ENCODE peak calls at places on chromosomes 13 and 19, in six cellular contexts. One of them, this sample, is unnamed.

GRCh38 chr19:35404879-35405622 is 34.2 kb downstream of the GPR42 start:
- DNase-seq in cardiac muscle cell: no peak
- DNase-seq in stomach: peak; percentile 37
- DNase-seq in adipocyte: peak; percentile 32
- DNase-seq in Peyer's patch: no peak
- DNase-seq in CD4-positive, CD25-positive, alpha-beta regulatory T cell: no peak
- DNase-seq in this sample: peak; percentile 73

GRCh38 chr13:62684359-62684758 is 1268.7 kb upstream of the PCDH20 start:
- DNase-seq in Peyer's patch: no peak
- DNase-seq in stomach: no peak
- DNase-seq in CD4-positive, CD25-positive, alpha-beta regulatory T cell: no peak
- DNase-seq in adipocyte: no peak
- DNase-seq in cardiac muscle cell: no peak
- DNase-seq in this sample: no peak

GRCh38 chr13:76885203-76886004 is 801 bp downstream of the KCTD12 start:
- DNase-seq in Peyer's patch: peak; percentile 73
- DNase-seq in CD4-positive, CD25-positive, alpha-beta regulatory T cell: peak; percentile 75
- DNase-seq in cardiac muscle cell: peak; percentile 72
- DNase-seq in adipocyte: peak; percentile 84
- DNase-seq in stomach: peak; percentile 73
- DNase-seq in this sample: peak; percentile 55

GRCh38 chr13:51942189-51942588 is 69.1 kb downstream of the ATP7B start:
- DNase-seq in CD4-positive, CD25-positive, alpha-beta regulatory T cell: peak; percentile 88
- DNase-seq in adipocyte: no peak
- DNase-seq in cardiac muscle cell: no peak
- DNase-seq in stomach: peak; percentile 89
- DNase-seq in Peyer's patch: peak; percentile 90
- DNase-seq in this sample: no peak

GRCh38 chr13:112616586-112617381 is 28.8 kb upstream of the TUBGCP3 start:
- DNase-seq in stomach: no peak
- DNase-seq in Peyer's patch: no peak
- DNase-seq in CD4-positive, CD25-positive, alpha-beta regulatory T cell: peak; percentile 42
- DNase-seq in adipocyte: peak; percentile 60
- DNase-seq in cardiac muscle cell: peak; percentile 53
- DNase-seq in this sample: no peak

GRCh38 chr19:45761714-45762113 is 7.3 kb downstream of the SIX5 start:
- DNase-seq in Peyer's patch: no peak
- DNase-seq in CD4-positive, CD25-positive, alpha-beta regulatory T cell: no peak
- DNase-seq in stomach: no peak
- DNase-seq in adipocyte: no peak
- DNase-seq in cardiac muscle cell: peak; percentile 36
- DNase-seq in this sample: no peak

GRCh38 chr19:34432797-34433196 is 4.6 kb downstream of the UBA2 start:
- DNase-seq in stomach: no peak
- DNase-seq in cardiac muscle cell: peak; percentile 5
- DNase-seq in Peyer's patch: no peak
- DNase-seq in adipocyte: no peak
- DNase-seq in CD4-positive, CD25-positive, alpha-beta regulatory T cell: no peak
- DNase-seq in this sample: no peak

GRCh38 chr13:46339035-46339666 is 47.9 kb downstream of the RUBCNL start:
- DNase-seq in stomach: no peak
- DNase-seq in Peyer's patch: no peak
- DNase-seq in CD4-positive, CD25-positive, alpha-beta regulatory T cell: no peak
- DNase-seq in cardiac muscle cell: no peak
- DNase-seq in adipocyte: peak; percentile 50
- DNase-seq in this sample: no peak

GRCh38 chr19:18809149-18809978 is 18.3 kb upstream of the COMP start:
- DNase-seq in adipocyte: peak; percentile 67
- DNase-seq in stomach: peak; percentile 38
- DNase-seq in cardiac muscle cell: no peak
- DNase-seq in Peyer's patch: no peak
- DNase-seq in CD4-positive, CD25-positive, alpha-beta regulatory T cell: no peak
- DNase-seq in this sample: no peak

GRCh38 chr19:31315621-31316011 is 33.6 kb downstream of the TSHZ3 start:
- DNase-seq in cardiac muscle cell: no peak
- DNase-seq in CD4-positive, CD25-positive, alpha-beta regulatory T cell: no peak
- DNase-seq in Peyer's patch: no peak
- DNase-seq in stomach: no peak
- DNase-seq in adipocyte: no peak
- DNase-seq in this sample: no peak

GRCh38 chr13:25872871-25873607 is 178.8 kb downstream of the SHISA2 start:
- DNase-seq in adipocyte: no peak
- DNase-seq in stomach: no peak
- DNase-seq in cardiac muscle cell: peak; percentile 72
- DNase-seq in CD4-positive, CD25-positive, alpha-beta regulatory T cell: no peak
- DNase-seq in Peyer's patch: no peak
- DNase-seq in this sample: no peak

GRCh38 chr19:32651729-32652140 is 23.2 kb downstream of the ANKRD27 start:
- DNase-seq in Peyer's patch: no peak
- DNase-seq in CD4-positive, CD25-positive, alpha-beta regulatory T cell: no peak
- DNase-seq in stomach: peak; percentile 30
- DNase-seq in adipocyte: peak; percentile 6
- DNase-seq in cardiac muscle cell: peak; percentile 70
- DNase-seq in this sample: no peak

GRCh38 chr19:57664269-57665127 is 4.2 kb upstream of the ZSCAN4 start:
- DNase-seq in stomach: peak; percentile 31
- DNase-seq in Peyer's patch: peak; percentile 62
- DNase-seq in adipocyte: peak; percentile 76
- DNase-seq in cardiac muscle cell: peak; percentile 88
- DNase-seq in CD4-positive, CD25-positive, alpha-beta regulatory T cell: no peak
- DNase-seq in this sample: peak; percentile 65

GRCh38 chr19:39677931-39678889 is 22.5 kb downstream of the LGALS16 start:
- DNase-seq in CD4-positive, CD25-positive, alpha-beta regulatory T cell: peak; percentile 61
- DNase-seq in adipocyte: no peak
- DNase-seq in cardiac muscle cell: no peak
- DNase-seq in stomach: peak; percentile 62
- DNase-seq in Peyer's patch: no peak
- DNase-seq in this sample: no peak

GRCh38 chr19:4197228-4197624 is 14.7 kb downstream of the ANKRD24 start:
- DNase-seq in Peyer's patch: no peak
- DNase-seq in adipocyte: no peak
- DNase-seq in cardiac muscle cell: no peak
- DNase-seq in stomach: no peak
- DNase-seq in CD4-positive, CD25-positive, alpha-beta regulatory T cell: no peak
- DNase-seq in this sample: no peak

GRCh38 chr13:42970824-42971669 is 21.0 kb downstream of the EPSTI1 start:
- DNase-seq in CD4-positive, CD25-positive, alpha-beta regulatory T cell: peak; percentile 76
- DNase-seq in stomach: peak; percentile 47
- DNase-seq in adipocyte: no peak
- DNase-seq in cardiac muscle cell: peak; percentile 58
- DNase-seq in Peyer's patch: no peak
- DNase-seq in this sample: peak; percentile 67

GRCh38 chr19:1540353-1540925 is 16.6 kb downstream of the PLK5 start:
- DNase-seq in CD4-positive, CD25-positive, alpha-beta regulatory T cell: no peak
- DNase-seq in Peyer's patch: no peak
- DNase-seq in cardiac muscle cell: no peak
- DNase-seq in stomach: no peak
- DNase-seq in adipocyte: no peak
- DNase-seq in this sample: no peak

GRCh38 chr19:6099633-6100032 is 10.7 kb downstream of the RFX2 start:
- DNase-seq in Peyer's patch: no peak
- DNase-seq in adipocyte: no peak
- DNase-seq in CD4-positive, CD25-positive, alpha-beta regulatory T cell: no peak
- DNase-seq in stomach: no peak
- DNase-seq in cardiac muscle cell: peak; percentile 55
- DNase-seq in this sample: no peak

GRCh38 chr13:51518847-51519246 is 65.4 kb upstream of the WDFY2 start:
- DNase-seq in Peyer's patch: no peak
- DNase-seq in cardiac muscle cell: no peak
- DNase-seq in adipocyte: peak; percentile 50
- DNase-seq in CD4-positive, CD25-positive, alpha-beta regulatory T cell: peak; percentile 10
- DNase-seq in stomach: no peak
- DNase-seq in this sample: no peak

GRCh38 chr13:59906413-59907027 is 257.2 kb downstream of the DIAPH3 start:
- DNase-seq in adipocyte: peak; percentile 71
- DNase-seq in stomach: no peak
- DNase-seq in CD4-positive, CD25-positive, alpha-beta regulatory T cell: peak; percentile 36
- DNase-seq in Peyer's patch: no peak
- DNase-seq in cardiac muscle cell: peak; percentile 40
- DNase-seq in this sample: no peak

GRCh38 chr19:35756373-35757230 is at the start of gene HSPB6:
- DNase-seq in adipocyte: peak; percentile 25
- DNase-seq in CD4-positive, CD25-positive, alpha-beta regulatory T cell: no peak
- DNase-seq in cardiac muscle cell: no peak
- DNase-seq in stomach: peak; percentile 35
- DNase-seq in Peyer's patch: peak; percentile 50
- DNase-seq in this sample: no peak

GRCh38 chr13:112326821-112327370 is 49.3 kb upstream of the SPACA7 start:
- DNase-seq in stomach: no peak
- DNase-seq in cardiac muscle cell: no peak
- DNase-seq in Peyer's patch: no peak
- DNase-seq in CD4-positive, CD25-positive, alpha-beta regulatory T cell: no peak
- DNase-seq in adipocyte: no peak
- DNase-seq in this sample: no peak

GRCh38 chr19:53037101-53038097 is 7.1 kb upstream of the ERVV-2 start:
- DNase-seq in adipocyte: peak; percentile 62
- DNase-seq in stomach: no peak
- DNase-seq in cardiac muscle cell: peak; percentile 73
- DNase-seq in CD4-positive, CD25-positive, alpha-beta regulatory T cell: no peak
- DNase-seq in Peyer's patch: no peak
- DNase-seq in this sample: no peak

GRCh38 chr13:98439136-98439828 is 137.6 kb downstream of the STK24 start:
- DNase-seq in cardiac muscle cell: no peak
- DNase-seq in Peyer's patch: no peak
- DNase-seq in CD4-positive, CD25-positive, alpha-beta regulatory T cell: no peak
- DNase-seq in adipocyte: no peak
- DNase-seq in stomach: no peak
- DNase-seq in this sample: no peak

GRCh38 chr13:113813749-113814434 is 50.0 kb downstream of the GAS6 start:
- DNase-seq in adipocyte: no peak
- DNase-seq in stomach: no peak
- DNase-seq in Peyer's patch: no peak
- DNase-seq in CD4-positive, CD25-positive, alpha-beta regulatory T cell: no peak
- DNase-seq in cardiac muscle cell: peak; percentile 39
- DNase-seq in this sample: no peak

GRCh38 chr19:6218497-6219146 is 61.2 kb downstream of the MLLT1 start:
- DNase-seq in CD4-positive, CD25-positive, alpha-beta regulatory T cell: peak; percentile 82
- DNase-seq in stomach: peak; percentile 91
- DNase-seq in cardiac muscle cell: peak; percentile 85
- DNase-seq in adipocyte: peak; percentile 90
- DNase-seq in Peyer's patch: peak; percentile 88
- DNase-seq in this sample: peak; percentile 78

GRCh38 chr19:47523473-47523872 is 8.6 kb upstream of the NAPA start:
- DNase-seq in cardiac muscle cell: no peak
- DNase-seq in stomach: no peak
- DNase-seq in adipocyte: no peak
- DNase-seq in CD4-positive, CD25-positive, alpha-beta regulatory T cell: no peak
- DNase-seq in Peyer's patch: no peak
- DNase-seq in this sample: no peak

GRCh38 chr13:52127783-52128702 is 830 bp downstream of the NEK5 start:
- DNase-seq in adipocyte: peak; percentile 83
- DNase-seq in CD4-positive, CD25-positive, alpha-beta regulatory T cell: peak; percentile 72
- DNase-seq in Peyer's patch: no peak
- DNase-seq in cardiac muscle cell: peak; percentile 70
- DNase-seq in stomach: peak; percentile 67
- DNase-seq in this sample: peak; percentile 75

GRCh38 chr13:100652510-100652909 is 22.1 kb downstream of the TMTC4 start:
- DNase-seq in CD4-positive, CD25-positive, alpha-beta regulatory T cell: no peak
- DNase-seq in cardiac muscle cell: no peak
- DNase-seq in adipocyte: no peak
- DNase-seq in stomach: no peak
- DNase-seq in Peyer's patch: no peak
- DNase-seq in this sample: no peak

DNA sequence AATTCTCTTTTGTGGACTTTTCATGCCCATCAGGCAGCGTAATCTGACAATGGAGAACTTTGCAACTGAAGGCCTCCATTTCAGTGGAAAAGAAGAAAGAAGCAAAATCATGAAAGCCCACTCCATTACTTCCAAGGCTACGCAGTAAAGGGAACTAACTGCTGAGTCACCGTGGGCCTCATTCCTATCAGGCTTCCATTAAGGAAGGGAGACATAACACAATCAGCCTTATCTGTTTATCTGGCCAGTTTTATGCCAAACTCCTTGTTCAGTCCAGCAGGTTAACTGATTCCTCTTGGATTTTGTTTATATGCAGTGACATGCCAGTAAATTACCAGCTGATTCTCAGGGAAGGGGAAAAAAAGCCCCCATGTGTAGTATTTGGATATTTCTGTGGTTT is 56.8 kb upstream of the KATNAL1 start:
- DNase-seq in cardiac muscle cell: no peak
- DNase-seq in CD4-positive, CD25-positive, alpha-beta regulatory T cell: no peak
- DNase-seq in stomach: no peak
- DNase-seq in Peyer's patch: no peak
- DNase-seq in adipocyte: no peak
- DNase-seq in this sample: no peak
- H3K4me1 ChIP-seq in cardiac muscle cell: peaks cover 26% of the 10 kb centered on the region
- H3K4me1 ChIP-seq in CD4-positive, CD25-positive, alpha-beta regulatory T cell: peaks cover 7% of the 10 kb centered on the region
- H3K4me1 ChIP-seq in stomach: peaks cover 15% of the 10 kb centered on the region
- H3K4me1 ChIP-seq in Peyer's patch: no peaks in the 10 kb centered on the region
- H3K4me1 ChIP-seq in adipocyte: peaks cover 20% of the 10 kb centered on the region
- H3K4me1 ChIP-seq in this sample: peaks cover 12% of the 10 kb centered on the region

GRCh38 chr19:30150626-30151025 is 208.6 kb downstream of the URI1 start:
- DNase-seq in cardiac muscle cell: no peak
- DNase-seq in CD4-positive, CD25-positive, alpha-beta regulatory T cell: no peak
- DNase-seq in stomach: no peak
- DNase-seq in Peyer's patch: no peak
- DNase-seq in adipocyte: no peak
- DNase-seq in this sample: no peak
- H3K9me3 ChIP-seq in cardiac muscle cell: no peaks in the 10 kb centered on the region
- H3K9me3 ChIP-seq in CD4-positive, CD25-positive, alpha-beta regulatory T cell: no peaks in the 10 kb centered on the region
- H3K9me3 ChIP-seq in stomach: no peaks in the 10 kb centered on the region
- H3K9me3 ChIP-seq in Peyer's patch: no peaks in the 10 kb centered on the region
- H3K9me3 ChIP-seq in adipocyte: no peaks in the 10 kb centered on the region
- H3K9me3 ChIP-seq in this sample: no peaks in the 10 kb centered on the region

GRCh38 chr13:28479005-28479404 is 15.9 kb downstream of the FLT1 start:
- DNase-seq in adipocyte: no peak
- DNase-seq in cardiac muscle cell: no peak
- DNase-seq in CD4-positive, CD25-positive, alpha-beta regulatory T cell: no peak
- DNase-seq in stomach: no peak
- DNase-seq in Peyer's patch: no peak
- DNase-seq in this sample: no peak

GRCh38 chr13:28477709-28477973 is 17.3 kb downstream of the FLT1 start:
- DNase-seq in adipocyte: no peak
- DNase-seq in stomach: no peak
- DNase-seq in Peyer's patch: no peak
- DNase-seq in CD4-positive, CD25-positive, alpha-beta regulatory T cell: no peak
- DNase-seq in cardiac muscle cell: no peak
- DNase-seq in this sample: no peak

GRCh38 chr13:28475916-28476725 is 18.8 kb downstream of the FLT1 start:
- DNase-seq in cardiac muscle cell: no peak
- DNase-seq in CD4-positive, CD25-positive, alpha-beta regulatory T cell: no peak
- DNase-seq in Peyer's patch: no peak
- DNase-seq in stomach: no peak
- DNase-seq in adipocyte: peak; percentile 93
- DNase-seq in this sample: no peak

GRCh38 chr13:28478127-28478526 is 16.8 kb downstream of the FLT1 start:
- DNase-seq in stomach: no peak
- DNase-seq in CD4-positive, CD25-positive, alpha-beta regulatory T cell: no peak
- DNase-seq in Peyer's patch: no peak
- DNase-seq in adipocyte: peak; percentile 83
- DNase-seq in cardiac muscle cell: no peak
- DNase-seq in this sample: no peak

GRCh38 chr13:28476919-28477708 is 17.8 kb downstream of the FLT1 start:
- DNase-seq in stomach: no peak
- DNase-seq in CD4-positive, CD25-positive, alpha-beta regulatory T cell: no peak
- DNase-seq in Peyer's patch: no peak
- DNase-seq in cardiac muscle cell: no peak
- DNase-seq in adipocyte: no peak
- DNase-seq in this sample: no peak
- H3K27me3 ChIP-seq in stomach: peaks cover 15% of the 10 kb centered on the region
- H3K27me3 ChIP-seq in CD4-positive, CD25-positive, alpha-beta regulatory T cell: peaks cover 5% of the 10 kb centered on the region
- H3K27me3 ChIP-seq in Peyer's patch: no peaks in the 10 kb centered on the region
- H3K27me3 ChIP-seq in cardiac muscle cell: no peaks in the 10 kb centered on the region
- H3K27me3 ChIP-seq in adipocyte: no peaks in the 10 kb centered on the region
- H3K27me3 ChIP-seq in this sample: no peaks in the 10 kb centered on the region

GRCh38 chr13:44573071-44573470 is 3.1 kb downstream of the TSC22D1 start:
- DNase-seq in CD4-positive, CD25-positive, alpha-beta regulatory T cell: no peak
- DNase-seq in adipocyte: no peak
- DNase-seq in cardiac muscle cell: no peak
- DNase-seq in Peyer's patch: no peak
- DNase-seq in stomach: no peak
- DNase-seq in this sample: no peak
- H3K4me1 ChIP-seq in CD4-positive, CD25-positive, alpha-beta regulatory T cell: peaks cover 19% of the 10 kb centered on the region
- H3K4me1 ChIP-seq in adipocyte: peaks cover 47% of the 10 kb centered on the region
- H3K4me1 ChIP-seq in cardiac muscle cell: peaks cover 39% of the 10 kb centered on the region
- H3K4me1 ChIP-seq in Peyer's patch: no peaks in the 10 kb centered on the region
- H3K4me1 ChIP-seq in stomach: peaks cover 66% of the 10 kb centered on the region
- H3K4me1 ChIP-seq in this sample: peaks cover 25% of the 10 kb centered on the region